ENCODE peak calls at places on chromosomes 16 and 17, in seven cellular contexts. One of them, this sample, is unnamed.

GRCh38 chr16:65745-66144 is 6.7 kb downstream of the RHBDF1 start:
- DNase-seq in trophoblast cell: peak; percentile 70
- DNase-seq in IMR-90: peak; percentile 59
- DNase-seq in neuronal stem cell: peak; percentile 64
- DNase-seq in mesenchymal stem cell: peak; percentile 73
- DNase-seq in H9: peak; percentile 87
- DNase-seq in H1: peak; percentile 98
- DNase-seq in this sample: peak; percentile 82

GRCh38 chr16:85615852-85616607 is 2.9 kb downstream of the GSE1 start:
- DNase-seq in trophoblast cell: peak; percentile 68
- DNase-seq in IMR-90: peak; percentile 81
- DNase-seq in neuronal stem cell: peak; percentile 79
- DNase-seq in mesenchymal stem cell: peak; percentile 95
- DNase-seq in H1: peak; percentile 98
- DNase-seq in H9: peak; percentile 87
- DNase-seq in this sample: peak; percentile 93

GRCh38 chr17:35795007-35795870 is at the start of gene MMP28:
- DNase-seq in trophoblast cell: no peak
- DNase-seq in H9: peak; percentile 63
- DNase-seq in H1: peak; percentile 81
- DNase-seq in mesenchymal stem cell: peak; percentile 39
- DNase-seq in IMR-90: no peak
- DNase-seq in neuronal stem cell: peak; percentile 49
- DNase-seq in this sample: no peak

GRCh38 chr16:57383276-57384247 is 11.3 kb downstream of the CX3CL1 start:
- DNase-seq in neuronal stem cell: no peak
- DNase-seq in trophoblast cell: no peak
- DNase-seq in H9: no peak
- DNase-seq in IMR-90: peak; percentile 36
- DNase-seq in H1: no peak
- DNase-seq in mesenchymal stem cell: peak; percentile 48
- DNase-seq in this sample: peak; percentile 52

GRCh38 chr17:58875261-58875660 is 119.6 kb downstream of the PPM1E start:
- DNase-seq in H1: no peak
- DNase-seq in H9: no peak
- DNase-seq in mesenchymal stem cell: no peak
- DNase-seq in neuronal stem cell: no peak
- DNase-seq in IMR-90: no peak
- DNase-seq in trophoblast cell: no peak
- DNase-seq in this sample: no peak

GRCh38 chr17:43845772-43846171 is 1.2 kb upstream of the CD300LG start:
- DNase-seq in H9: no peak
- DNase-seq in neuronal stem cell: no peak
- DNase-seq in IMR-90: no peak
- DNase-seq in mesenchymal stem cell: no peak
- DNase-seq in H1: no peak
- DNase-seq in trophoblast cell: no peak
- DNase-seq in this sample: no peak

GRCh38 chr17:82019905-82020873 is 2.5 kb downstream of the CENPX start:
- DNase-seq in H1: peak; percentile 93
- DNase-seq in H9: peak; percentile 92
- DNase-seq in neuronal stem cell: peak; percentile 56
- DNase-seq in trophoblast cell: no peak
- DNase-seq in IMR-90: peak; percentile 21
- DNase-seq in mesenchymal stem cell: peak; percentile 56
- DNase-seq in this sample: peak; percentile 75

GRCh38 chr16:75053791-75054555 is 55.1 kb downstream of the ZNRF1 start:
- DNase-seq in H1: no peak
- DNase-seq in trophoblast cell: no peak
- DNase-seq in H9: no peak
- DNase-seq in mesenchymal stem cell: no peak
- DNase-seq in neuronal stem cell: no peak
- DNase-seq in IMR-90: no peak
- DNase-seq in this sample: no peak

GRCh38 chr16:22705799-22706198 is 108.2 kb upstream of the HS3ST2 start:
- DNase-seq in mesenchymal stem cell: no peak
- DNase-seq in H1: no peak
- DNase-seq in H9: no peak
- DNase-seq in trophoblast cell: no peak
- DNase-seq in neuronal stem cell: no peak
- DNase-seq in IMR-90: no peak
- DNase-seq in this sample: no peak

GRCh38 chr16:85602831-85603755 is 10.0 kb upstream of the GSE1 start:
- DNase-seq in neuronal stem cell: no peak
- DNase-seq in H9: no peak
- DNase-seq in trophoblast cell: peak; percentile 14
- DNase-seq in H1: no peak
- DNase-seq in mesenchymal stem cell: peak; percentile 62
- DNase-seq in IMR-90: no peak
- DNase-seq in this sample: no peak

GRCh38 chr17:34312080-34312479 is 7.2 kb upstream of the CCL8 start:
- DNase-seq in mesenchymal stem cell: no peak
- DNase-seq in H9: no peak
- DNase-seq in H1: no peak
- DNase-seq in neuronal stem cell: no peak
- DNase-seq in IMR-90: peak; percentile 76
- DNase-seq in trophoblast cell: no peak
- DNase-seq in this sample: no peak

GRCh38 chr16:11325404-11326083 is 19.7 kb upstream of the RMI2 start:
- DNase-seq in neuronal stem cell: no peak
- DNase-seq in mesenchymal stem cell: no peak
- DNase-seq in H9: no peak
- DNase-seq in IMR-90: no peak
- DNase-seq in trophoblast cell: no peak
- DNase-seq in H1: no peak
- DNase-seq in this sample: no peak

GRCh38 chr16:68445458-68445857 is 2.9 kb downstream of the SMPD3 start:
- DNase-seq in H9: peak; percentile 74
- DNase-seq in trophoblast cell: peak; percentile 36
- DNase-seq in IMR-90: peak; percentile 5
- DNase-seq in mesenchymal stem cell: peak; percentile 16
- DNase-seq in neuronal stem cell: peak; percentile 73
- DNase-seq in H1: peak; percentile 80
- DNase-seq in this sample: peak; percentile 87

GRCh38 chr17:30236807-30237206 is 1.3 kb upstream of the SLC6A4 start:
- DNase-seq in H1: peak; percentile 84
- DNase-seq in H9: peak; percentile 78
- DNase-seq in trophoblast cell: peak; percentile 74
- DNase-seq in mesenchymal stem cell: peak; percentile 41
- DNase-seq in neuronal stem cell: peak; percentile 52
- DNase-seq in IMR-90: no peak
- DNase-seq in this sample: peak; percentile 59

GRCh38 chr16:62289230-62289629 is 253.0 kb upstream of the CDH8 start:
- DNase-seq in trophoblast cell: no peak
- DNase-seq in neuronal stem cell: no peak
- DNase-seq in IMR-90: no peak
- DNase-seq in mesenchymal stem cell: no peak
- DNase-seq in H9: no peak
- DNase-seq in H1: no peak
- DNase-seq in this sample: no peak

GRCh38 chr17:14776791-14777190 is 475.9 kb downstream of the HS3ST3B1 start:
- DNase-seq in H1: no peak
- DNase-seq in trophoblast cell: peak; percentile 86
- DNase-seq in neuronal stem cell: no peak
- DNase-seq in H9: no peak
- DNase-seq in mesenchymal stem cell: no peak
- DNase-seq in IMR-90: peak; percentile 50
- DNase-seq in this sample: no peak

GRCh38 chr17:77266891-77267341 is 126.1 kb downstream of the SEC14L1 start:
- DNase-seq in H1: peak; percentile 83
- DNase-seq in H9: peak; percentile 85
- DNase-seq in mesenchymal stem cell: no peak
- DNase-seq in neuronal stem cell: no peak
- DNase-seq in trophoblast cell: no peak
- DNase-seq in IMR-90: peak; percentile 23
- DNase-seq in this sample: peak; percentile 76

GRCh38 chr17:77271421-77271820 is 130.7 kb downstream of the SEC14L1 start:
- DNase-seq in H1: no peak
- DNase-seq in neuronal stem cell: no peak
- DNase-seq in IMR-90: no peak
- DNase-seq in H9: no peak
- DNase-seq in trophoblast cell: peak; percentile 68
- DNase-seq in mesenchymal stem cell: no peak
- DNase-seq in this sample: no peak

GRCh38 chr17:77264617-77265230 is 124.0 kb downstream of the SEC14L1 start:
- DNase-seq in neuronal stem cell: no peak
- DNase-seq in mesenchymal stem cell: no peak
- DNase-seq in trophoblast cell: no peak
- DNase-seq in H1: no peak
- DNase-seq in IMR-90: no peak
- DNase-seq in H9: peak; percentile 38
- DNase-seq in this sample: no peak

GRCh38 chr17:77269696-77270681 is 129.2 kb downstream of the SEC14L1 start:
- DNase-seq in mesenchymal stem cell: no peak
- DNase-seq in IMR-90: no peak
- DNase-seq in H1: no peak
- DNase-seq in trophoblast cell: peak; percentile 94
- DNase-seq in H9: no peak
- DNase-seq in neuronal stem cell: no peak
- DNase-seq in this sample: no peak

GRCh38 chr17:77266213-77266612 is 125.4 kb downstream of the SEC14L1 start:
- DNase-seq in IMR-90: no peak
- DNase-seq in H9: peak; percentile 41
- DNase-seq in trophoblast cell: no peak
- DNase-seq in mesenchymal stem cell: no peak
- DNase-seq in neuronal stem cell: no peak
- DNase-seq in H1: no peak
- DNase-seq in this sample: peak; percentile 58
- H3K79me1 ChIP-seq in IMR-90: no peaks in the 10 kb centered on the region
- H3K79me1 ChIP-seq in H9: no peaks in the 10 kb centered on the region
- H3K79me1 ChIP-seq in trophoblast cell: peaks cover 5% of the 10 kb centered on the region
- H3K79me1 ChIP-seq in mesenchymal stem cell: no peaks in the 10 kb centered on the region
- H3K79me1 ChIP-seq in neuronal stem cell: no peaks in the 10 kb centered on the region
- H3K79me1 ChIP-seq in H1: no peaks in the 10 kb centered on the region
- H3K79me1 ChIP-seq in this sample: no peaks in the 10 kb centered on the region

DNA sequence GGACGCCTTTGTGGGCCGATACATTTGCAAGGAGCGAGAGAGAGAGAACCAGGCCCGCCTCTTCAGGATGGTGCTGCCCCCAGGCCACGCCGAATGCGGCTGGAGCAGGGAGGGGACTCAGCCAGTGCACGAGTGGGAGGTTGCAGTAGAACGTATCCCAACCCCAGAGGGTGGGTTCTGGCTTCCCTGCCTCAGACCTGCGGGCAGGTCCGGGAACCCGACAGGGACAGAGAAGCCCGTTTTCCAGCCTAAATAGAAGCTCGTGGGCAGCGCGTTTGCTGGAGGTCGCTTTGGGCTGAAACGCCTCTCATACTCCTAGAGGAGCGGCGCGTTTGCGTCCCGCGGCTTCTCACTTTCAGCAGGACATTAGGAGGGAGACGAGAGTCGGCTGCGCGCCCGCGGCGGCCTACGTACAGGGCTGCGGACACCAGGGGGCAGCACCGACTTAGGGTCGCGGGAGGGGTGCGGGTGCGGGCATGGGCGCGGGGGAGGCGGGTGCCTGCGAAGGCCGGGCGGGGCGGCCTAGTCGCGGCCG is 11.0 kb downstream of the TBX2 start:
- DNase-seq in H1: peak; percentile 91
- DNase-seq in IMR-90: peak; percentile 86
- DNase-seq in H9: peak; percentile 93
- DNase-seq in mesenchymal stem cell: peak; percentile 88
- DNase-seq in neuronal stem cell: peak; percentile 68
- DNase-seq in trophoblast cell: peak; percentile 64
- DNase-seq in this sample: peak; percentile 82
- H3K79me1 ChIP-seq in H1: no peaks in the 10 kb centered on the region
- H3K79me1 ChIP-seq in IMR-90: peaks cover 9% of the 10 kb centered on the region
- H3K79me1 ChIP-seq in H9: no peaks in the 10 kb centered on the region
- H3K79me1 ChIP-seq in mesenchymal stem cell: peaks cover 2% of the 10 kb centered on the region
- H3K79me1 ChIP-seq in neuronal stem cell: no peaks in the 10 kb centered on the region
- H3K79me1 ChIP-seq in trophoblast cell: peaks cover 8% of the 10 kb centered on the region
- H3K79me1 ChIP-seq in this sample: no peaks in the 10 kb centered on the region

GRCh38 chr17:5678171-5678570 is 93.9 kb upstream of the NLRP1 start:
- DNase-seq in H1: no peak
- DNase-seq in IMR-90: no peak
- DNase-seq in trophoblast cell: no peak
- DNase-seq in mesenchymal stem cell: no peak
- DNase-seq in H9: no peak
- DNase-seq in neuronal stem cell: no peak
- DNase-seq in this sample: no peak

GRCh38 chr17:5676012-5676411 is 91.7 kb upstream of the NLRP1 start:
- DNase-seq in H1: no peak
- DNase-seq in H9: no peak
- DNase-seq in mesenchymal stem cell: peak; percentile 1
- DNase-seq in trophoblast cell: no peak
- DNase-seq in neuronal stem cell: no peak
- DNase-seq in IMR-90: no peak
- DNase-seq in this sample: no peak

GRCh38 chr17:5686246-5686645 is 101.9 kb upstream of the NLRP1 start:
- DNase-seq in H9: no peak
- DNase-seq in IMR-90: no peak
- DNase-seq in neuronal stem cell: no peak
- DNase-seq in H1: no peak
- DNase-seq in mesenchymal stem cell: no peak
- DNase-seq in trophoblast cell: no peak
- DNase-seq in this sample: peak; percentile 37

GRCh38 chr17:5683241-5683640 is 98.9 kb upstream of the NLRP1 start:
- DNase-seq in H1: no peak
- DNase-seq in IMR-90: no peak
- DNase-seq in H9: no peak
- DNase-seq in trophoblast cell: no peak
- DNase-seq in neuronal stem cell: no peak
- DNase-seq in mesenchymal stem cell: no peak
- DNase-seq in this sample: no peak

DNA sequence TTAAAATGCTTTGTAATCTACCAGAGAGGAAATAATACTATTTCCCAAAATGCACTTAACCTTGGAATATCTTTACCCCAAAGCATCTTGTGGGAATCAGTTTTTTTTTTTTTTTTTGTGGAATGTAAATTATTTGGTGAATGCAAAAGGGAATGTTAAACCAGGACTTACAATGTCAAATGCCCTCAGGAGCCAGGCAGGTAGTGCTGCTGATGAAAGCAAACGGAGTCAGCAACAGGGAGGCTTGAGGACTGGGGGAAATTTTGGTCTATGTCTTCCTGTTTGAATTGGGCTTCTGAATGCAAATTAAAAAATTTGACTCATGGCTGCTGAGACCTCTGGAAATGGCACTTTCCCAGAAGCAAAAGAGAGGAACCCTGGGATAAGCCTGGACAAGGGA is 96.5 kb upstream of the NLRP1 start:
- DNase-seq in mesenchymal stem cell: no peak
- DNase-seq in H1: no peak
- DNase-seq in trophoblast cell: peak; percentile 3
- DNase-seq in H9: peak; percentile 52
- DNase-seq in neuronal stem cell: no peak
- DNase-seq in IMR-90: no peak
- DNase-seq in this sample: peak; percentile 87
- H3K79me1 ChIP-seq in mesenchymal stem cell: no peaks in the 10 kb centered on the region
- H3K79me1 ChIP-seq in H1: no peaks in the 10 kb centered on the region
- H3K79me1 ChIP-seq in trophoblast cell: no peaks in the 10 kb centered on the region
- H3K79me1 ChIP-seq in H9: no peaks in the 10 kb centered on the region
- H3K79me1 ChIP-seq in neuronal stem cell: no peaks in the 10 kb centered on the region
- H3K79me1 ChIP-seq in IMR-90: no peaks in the 10 kb centered on the region
- H3K79me1 ChIP-seq in this sample: no peaks in the 10 kb centered on the region

DNA sequence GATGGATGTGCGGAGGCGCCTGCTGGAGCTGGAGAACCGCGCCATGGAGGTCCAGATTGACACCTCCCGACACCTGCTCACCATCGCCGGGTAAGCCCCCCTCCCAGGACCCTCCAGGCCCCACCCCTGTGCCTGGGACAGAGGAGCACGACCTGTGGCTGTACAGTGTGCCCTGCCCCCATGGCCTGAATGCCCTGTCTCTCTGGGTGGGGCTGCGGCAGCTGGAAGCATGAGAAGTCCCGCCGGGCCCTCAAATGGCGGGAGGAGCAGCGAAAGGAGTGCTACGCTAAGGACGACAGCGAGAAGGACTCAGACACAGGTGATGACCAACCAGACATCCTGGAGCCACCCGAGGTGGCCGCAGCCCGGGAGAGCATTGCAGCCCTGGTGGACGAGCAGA is 11.2 kb downstream of the BTBD17 start:
- DNase-seq in trophoblast cell: no peak
- DNase-seq in H9: no peak
- DNase-seq in mesenchymal stem cell: no peak
- DNase-seq in neuronal stem cell: no peak
- DNase-seq in IMR-90: no peak
- DNase-seq in H1: no peak
- DNase-seq in this sample: no peak
- H3K79me1 ChIP-seq in trophoblast cell: no peaks in the 10 kb centered on the region
- H3K79me1 ChIP-seq in H9: no peaks in the 10 kb centered on the region
- H3K79me1 ChIP-seq in mesenchymal stem cell: no peaks in the 10 kb centered on the region
- H3K79me1 ChIP-seq in neuronal stem cell: no peaks in the 10 kb centered on the region
- H3K79me1 ChIP-seq in IMR-90: no peaks in the 10 kb centered on the region
- H3K79me1 ChIP-seq in H1: no peaks in the 10 kb centered on the region
- H3K79me1 ChIP-seq in this sample: no peaks in the 10 kb centered on the region